ENCODE peak calls at places on chromosome 21, in eight cellular contexts. G is kidney, W is GM12878, M is H9, C is colonic mucosa, V is PC-3, S is cardiac muscle cell, K is psoas muscle. O is an unnamed sample. For H3K4me1, the result is how much of the 10 kb centered on the place peaks cover.

GRCh38 chr21:40139636-40140035 is 272.4 kb downstream of the PCP4 start:
- DNase-seq in G (no peak), W (no peak), M (no peak), C (no peak), V (no peak), S (no peak), K (no peak), O (no peak)

GRCh38 chr21:28818663-28819278 is 173.9 kb downstream of the LTN1 start:
- DNase-seq in G (no peak), W (no peak), M (no peak), C (no peak), V (no peak), S (peak), K (no peak), O (no peak)

GRCh38 chr21:29300547-29301138 is 1.9 kb downstream of the BACH1 start:
- DNase-seq in G (no peak), W (peak), M (no peak), C (no peak), V (peak), S (no peak), K (no peak), O (no peak)

GRCh38 chr21:39452207-39452964 is 616 bp downstream of the SH3BGR start:
- DNase-seq in G (no peak), W (no peak), M (no peak), C (no peak), V (no peak), S (peak), K (no peak), O (no peak)

GRCh38 chr21:18801468-18801867 is 397.9 kb upstream of the TMPRSS15 start:
- DNase-seq in G (no peak), W (no peak), M (no peak), C (no peak), V (peak), S (peak), K (no peak), O (no peak)

GRCh38 chr21:32096411-32096810 is 182.4 kb downstream of the MIS18A start:
- DNase-seq in G (no peak), W (no peak), M (peak), C (no peak), V (peak), S (peak), K (no peak), O (no peak)

GRCh38 chr21:29308456-29308783 is 9.7 kb downstream of the BACH1 start:
- DNase-seq in G (no peak), W (no peak), M (no peak), C (no peak), V (no peak), S (no peak), K (no peak), O (no peak)

GRCh38 chr21:27240901-27241300 is 274.0 kb upstream of the ADAMTS5 start:
- DNase-seq in G (no peak), W (no peak), M (no peak), C (no peak), V (no peak), S (peak), K (no peak), O (no peak)

GRCh38 chr21:36379236-36379635 is 6.0 kb upstream of the CHAF1B start:
- DNase-seq in G (no peak), W (no peak), M (no peak), C (no peak), V (no peak), S (no peak), K (no peak), O (no peak)

GRCh38 chr21:28884481-28884880 is 108.2 kb downstream of the LTN1 start:
- DNase-seq in G (no peak), W (no peak), M (no peak), C (no peak), V (peak), S (peak), K (no peak), O (no peak)

GRCh38 chr21:46291561-46291960 is 5.4 kb downstream of the YBEY start:
- DNase-seq in G (no peak), W (no peak), M (no peak), C (no peak), V (no peak), S (no peak), K (no peak), O (no peak)

GRCh38 chr21:36323032-36323431 is 3.0 kb downstream of the MORC3 start:
- DNase-seq in G (no peak), W (no peak), M (no peak), C (no peak), V (peak), S (no peak), K (no peak), O (no peak)

GRCh38 chr21:46157987-46158451 is 2.6 kb upstream of the FTCD start:
- DNase-seq in G (peak), W (no peak), M (peak), C (no peak), V (no peak), S (no peak), K (no peak), O (peak)

GRCh38 chr21:46618738-46619369 is 14.0 kb upstream of the S100B start:
- DNase-seq in G (no peak), W (no peak), M (no peak), C (no peak), V (peak), S (no peak), K (no peak), O (no peak)

GRCh38 chr21:17987328-17987727 is 168.2 kb upstream of the C21orf91 start:
- DNase-seq in G (no peak), W (no peak), M (no peak), C (no peak), V (no peak), S (no peak), K (no peak), O (no peak)

GRCh38 chr21:16192900-16193299 is 463.1 kb downstream of the USP25 start:
- DNase-seq in G (no peak), W (no peak), M (no peak), C (no peak), V (peak), S (peak), K (no peak), O (no peak)

GRCh38 chr21:28822882-28823335 is 169.8 kb downstream of the LTN1 start:
- DNase-seq in G (no peak), W (no peak), M (no peak), C (peak), V (peak), S (peak), K (no peak), O (no peak)

GRCh38 chr21:39842741-39843146 is 24.5 kb upstream of the PCP4 start:
- DNase-seq in G (no peak), W (no peak), M (no peak), C (no peak), V (no peak), S (no peak), K (no peak), O (no peak)

GRCh38 chr21:17925000-17925610 is 105.9 kb upstream of the C21orf91 start:
- DNase-seq in G (no peak), W (peak), M (peak), C (peak), V (peak), S (peak), K (no peak), O (no peak)

GRCh38 chr21:28547795-28548194 is 444.9 kb downstream of the LTN1 start:
- DNase-seq in G (no peak), W (no peak), M (no peak), C (peak), V (no peak), S (no peak), K (peak), O (no peak)

GRCh38 chr21:41975391-41976272 is 21.8 kb upstream of the C2CD2 start:
- DNase-seq in G (peak), W (no peak), M (no peak), C (peak), V (no peak), S (no peak), K (no peak), O (no peak)

GRCh38 chr21:41973861-41974751 is 20.3 kb upstream of the C2CD2 start:
- DNase-seq in G (peak), W (no peak), M (no peak), C (peak), V (no peak), S (peak), K (peak), O (no peak)

GRCh38 chr21:41973427-41973831 is 19.6 kb upstream of the C2CD2 start:
- DNase-seq in G (peak), W (no peak), M (no peak), C (peak), V (peak), S (no peak), K (no peak), O (no peak)

GRCh38 chr21:41976611-41977010 is 22.8 kb upstream of the C2CD2 start:
- DNase-seq in G (peak), W (no peak), M (no peak), C (peak), V (no peak), S (no peak), K (no peak), O (no peak)

DNA sequence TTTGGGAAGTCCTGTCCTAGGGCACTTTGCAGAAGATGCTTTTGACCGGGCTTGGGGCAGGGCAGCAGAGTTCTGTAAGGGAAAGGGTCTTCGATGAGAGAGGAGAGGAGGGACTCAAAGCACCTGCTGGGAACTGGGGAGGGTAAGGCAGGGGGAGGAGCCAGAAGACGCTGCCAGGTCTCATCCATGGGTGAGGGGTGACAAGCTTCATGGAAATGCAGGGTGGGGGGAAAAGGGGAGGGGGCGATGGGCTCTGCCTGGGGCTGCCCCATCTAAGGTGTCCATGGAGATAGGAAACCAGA is 20.9 kb upstream of the C2CD2 start:
- DNase-seq in G (no peak), W (no peak), M (no peak), C (peak), V (no peak), S (no peak), K (no peak), O (peak)
- H3K4me1 ChIP-seq in G (under half), W (under half), M (under half), C (under half), V (under half), S (under half), K (under half), O (under half)

GRCh38 chr21:38298833-38299232 is 42.0 kb downstream of the KCNJ15 start:
- DNase-seq in G (no peak), W (no peak), M (no peak), C (no peak), V (no peak), S (no peak), K (no peak), O (no peak)

GRCh38 chr21:38297871-38298270 is 41.1 kb downstream of the KCNJ15 start:
- DNase-seq in G (no peak), W (no peak), M (no peak), C (no peak), V (no peak), S (no peak), K (no peak), O (no peak)

GRCh38 chr21:38300180-38300579 is 43.4 kb downstream of the KCNJ15 start:
- DNase-seq in G (no peak), W (no peak), M (no peak), C (no peak), V (no peak), S (no peak), K (no peak), O (no peak)

GRCh38 chr21:38301321-38302214 is 44.8 kb downstream of the KCNJ15 start:
- DNase-seq in G (no peak), W (no peak), M (no peak), C (no peak), V (no peak), S (no peak), K (no peak), O (no peak)

DNA sequence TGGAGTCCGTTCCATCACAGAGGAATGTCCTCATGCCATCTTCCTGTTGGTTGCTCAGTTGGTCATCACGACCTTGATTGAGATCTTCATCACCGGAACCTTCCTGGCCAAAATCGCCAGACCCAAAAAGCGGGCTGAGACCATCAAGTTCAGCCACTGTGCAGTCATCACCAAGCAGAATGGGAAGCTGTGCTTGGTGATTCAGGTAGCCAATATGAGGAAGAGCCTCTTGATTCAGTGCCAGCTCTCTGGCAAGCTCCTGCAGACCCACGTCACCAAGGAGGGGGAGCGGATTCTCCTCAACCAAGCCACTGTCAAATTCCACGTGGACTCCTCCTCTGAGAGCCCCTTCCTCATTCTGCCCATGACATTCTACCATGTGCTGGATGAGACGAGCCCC is 42.9 kb downstream of the KCNJ15 start:
- DNase-seq in G (no peak), W (no peak), M (no peak), C (no peak), V (no peak), S (no peak), K (no peak), O (no peak)
- H3K4me1 ChIP-seq in G (under half), W (under half), M (under half), C (under half), V (under half), S (under half), K (under half), O (under half)

DNA sequence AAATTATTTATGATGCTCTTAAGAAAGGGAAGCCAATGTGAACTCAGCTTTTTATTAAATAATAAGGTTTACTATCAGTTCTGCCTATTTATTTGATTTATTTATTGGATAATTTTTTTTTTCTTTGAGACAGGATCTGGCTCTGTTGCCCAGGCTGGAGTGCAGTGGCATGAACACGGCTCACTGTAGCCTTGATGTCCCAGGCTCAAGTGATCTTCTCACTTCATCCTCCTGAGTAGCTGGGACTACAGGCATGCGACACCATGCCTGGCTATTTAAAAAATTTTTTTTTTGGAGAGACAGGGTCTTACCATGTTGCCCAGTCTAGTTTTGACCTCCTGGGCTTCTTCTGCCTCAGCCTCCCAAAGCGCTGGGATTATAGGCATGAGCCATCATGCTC is 21.0 kb upstream of the DNAJC28 start:
- DNase-seq in G (no peak), W (no peak), M (no peak), C (no peak), V (no peak), S (no peak), K (no peak), O (no peak)
- H3K4me1 ChIP-seq in G (under half), W (under half), M (under half), C (under half), V (under half), S (under half), K (under half), O (under half)

GRCh38 chr21:15054089-15054488 is 10.7 kb downstream of the NRIP1 start:
- DNase-seq in G (no peak), W (no peak), M (no peak), C (no peak), V (no peak), S (no peak), K (no peak), O (no peak)

GRCh38 chr21:15050588-15051377 is 14.0 kb downstream of the NRIP1 start:
- DNase-seq in G (no peak), W (no peak), M (peak), C (peak), V (no peak), S (no peak), K (no peak), O (no peak)

GRCh38 chr21:15051652-15052554 is 12.9 kb downstream of the NRIP1 start:
- DNase-seq in G (no peak), W (no peak), M (no peak), C (peak), V (peak), S (peak), K (no peak), O (no peak)

GRCh38 chr21:15054606-15055239 is 10.1 kb downstream of the NRIP1 start:
- DNase-seq in G (no peak), W (no peak), M (no peak), C (no peak), V (peak), S (no peak), K (no peak), O (no peak)

GRCh38 chr21:15053531-15053930 is 11.3 kb downstream of the NRIP1 start:
- DNase-seq in G (no peak), W (no peak), M (no peak), C (no peak), V (peak), S (no peak), K (no peak), O (no peak)
- H3K4me1 ChIP-seq in G (under half), W (under half), M (under half), C (under half), V (half or more), S (under half), K (half or more), O (half or more)

GRCh38 chr21:45115141-45115540 is 40.8 kb downstream of the ADARB1 start:
- DNase-seq in G (no peak), W (no peak), M (no peak), C (no peak), V (no peak), S (no peak), K (no peak), O (no peak)
- H3K4me1 ChIP-seq in G (under half), W (under half), M (under half), C (under half), V (under half), S (under half), K (under half), O (under half)

GRCh38 chr21:37454869-37455503 is 88.4 kb downstream of the DYRK1A start:
- DNase-seq in G (no peak), W (no peak), M (no peak), C (no peak), V (no peak), S (no peak), K (no peak), O (no peak)

GRCh38 chr21:37452222-37452621 is 85.6 kb downstream of the DYRK1A start:
- DNase-seq in G (no peak), W (no peak), M (no peak), C (no peak), V (no peak), S (peak), K (no peak), O (no peak)

GRCh38 chr21:37458669-37459276 is 92.2 kb downstream of the DYRK1A start:
- DNase-seq in G (no peak), W (no peak), M (no peak), C (no peak), V (peak), S (no peak), K (no peak), O (no peak)

GRCh38 chr21:37453350-37453749 is 86.8 kb downstream of the DYRK1A start:
- DNase-seq in G (no peak), W (no peak), M (no peak), C (no peak), V (no peak), S (no peak), K (no peak), O (no peak)

DNA sequence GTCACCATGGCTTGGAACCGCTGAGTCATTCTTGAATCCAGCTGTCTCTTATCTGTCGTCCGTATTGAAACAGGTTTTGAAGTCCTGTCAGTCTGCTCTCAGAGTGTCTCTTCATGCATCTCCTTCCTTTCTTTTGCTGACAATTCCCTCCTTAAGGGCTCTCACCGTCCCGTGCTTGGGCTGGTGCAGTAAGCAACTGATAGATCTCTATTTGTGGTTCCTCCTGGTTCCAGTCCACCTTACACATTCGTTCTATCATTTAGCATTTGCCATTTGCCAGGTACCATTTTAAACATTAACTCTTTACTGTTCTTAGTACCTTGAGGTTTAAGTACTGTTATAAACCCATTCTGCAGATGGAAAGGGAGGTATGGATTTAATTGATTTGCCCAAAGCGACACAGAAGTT is 88.9 kb downstream of the DYRK1A start:
- DNase-seq in G (no peak), W (no peak), M (no peak), C (no peak), V (no peak), S (no peak), K (no peak), O (no peak)
- H3K4me1 ChIP-seq in G (under half), W (under half), M (under half), C (under half), V (under half), S (half or more), K (half or more), O (half or more)

GRCh38 chr21:26194326-26194725 is 23.8 kb upstream of the APP start:
- DNase-seq in G (no peak), W (no peak), M (no peak), C (no peak), V (no peak), S (no peak), K (no peak), O (no peak)
- H3K4me1 ChIP-seq in G (under half), W (under half), M (under half), C (under half), V (under half), S (under half), K (under half), O (under half)

GRCh38 chr21:35227774-35228173 is 178.7 kb upstream of the RUNX1 start:
- DNase-seq in G (no peak), W (no peak), M (no peak), C (no peak), V (no peak), S (no peak), K (peak), O (no peak)
- H3K4me1 ChIP-seq in G (under half), W (under half), M (under half), C (under half), V (under half), S (under half), K (half or more), O (under half)

GRCh38 chr21:44292812-44293195 is 7.0 kb upstream of the PFKL start:
- DNase-seq in G (peak), W (no peak), M (no peak), C (no peak), V (no peak), S (no peak), K (peak), O (no peak)
- H3K4me1 ChIP-seq in G (under half), W (under half), M (under half), C (under half), V (under half), S (under half), K (under half), O (under half)

DNA sequence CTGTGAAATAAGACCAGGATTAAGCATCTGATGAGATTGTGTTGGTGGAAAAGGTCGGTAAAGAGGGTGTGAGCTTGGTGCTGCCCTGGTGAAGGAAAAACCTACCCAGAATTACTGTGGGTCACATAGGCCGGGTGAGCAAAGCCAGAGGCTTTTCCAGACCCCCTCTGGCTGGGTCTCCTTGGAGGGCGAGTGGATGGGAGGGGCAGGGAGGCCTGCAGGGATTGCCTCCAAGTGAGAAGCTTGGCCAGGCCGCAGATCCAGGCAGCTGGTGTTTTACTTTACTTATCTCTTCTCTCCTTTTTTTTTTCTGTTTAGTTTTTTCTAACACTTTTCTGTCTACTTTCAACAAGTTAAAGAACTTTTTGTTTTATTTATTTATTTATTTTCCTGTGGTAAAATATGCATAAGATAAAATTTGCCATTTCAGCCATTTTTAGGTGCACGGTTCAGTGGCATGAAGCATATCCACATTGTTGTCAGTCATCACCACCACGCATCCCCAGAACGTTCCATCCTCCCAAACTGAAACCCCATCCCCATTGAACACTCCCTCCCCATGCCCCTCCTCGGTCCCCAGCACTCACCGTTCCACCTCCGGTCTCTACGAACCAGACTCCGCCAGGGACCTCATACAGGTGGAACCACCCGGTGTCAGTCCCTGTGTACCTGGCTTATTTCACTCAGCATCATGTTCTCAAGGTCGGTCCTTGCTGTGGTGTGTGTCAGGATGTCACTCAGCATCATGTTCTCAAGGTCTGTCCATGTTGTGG is 118.2 kb downstream of the SIK1 start:
- DNase-seq in G (peak), W (no peak), M (no peak), C (no peak), V (no peak), S (no peak), K (peak), O (peak)
- H3K4me1 ChIP-seq in G (under half), W (under half), M (under half), C (under half), V (under half), S (under half), K (under half), O (half or more)

O was measured in suprapubic skin.